ENCODE peak calls at places on chromosomes 16 and 17, in four cellular contexts. Y is effector memory CD4-positive, alpha-beta T cell; J is stomach; I is mammary epithelial cell. V is an unnamed sample. For H3K4me1, the result is how much of the 10 kb centered on the place peaks cover.

GRCh38 chr17:8125947-8126305 is 2.0 kb upstream of the HES7 start:
- DNase-seq in Y (no peak), J (no peak), I (peak), V (no peak)

GRCh38 chr16:17832738-17833137 is 362.0 kb upstream of the XYLT1 start:
- DNase-seq in Y (no peak), J (no peak), I (peak), V (no peak)

GRCh38 chr16:19330801-19331484 is 45.4 kb downstream of the CLEC19A start:
- DNase-seq in Y (no peak), J (peak), I (peak), V (no peak)

GRCh38 chr17:80498242-80498919 is 22.0 kb upstream of the NPTX1 start:
- DNase-seq in Y (no peak), J (no peak), I (no peak), V (no peak)

GRCh38 chr17:66441012-66441703 is 138.7 kb downstream of the PRKCA start:
- DNase-seq in Y (no peak), J (no peak), I (peak), V (peak)

GRCh38 chr17:45127583-45128300 is 4.6 kb downstream of the PLCD3 start:
- DNase-seq in Y (no peak), J (peak), I (peak), V (no peak)

GRCh38 chr16:69273009-69273408 is 38.1 kb upstream of the VPS4A start:
- DNase-seq in Y (no peak), J (no peak), I (no peak), V (no peak)

GRCh38 chr17:49887086-49887743 is 39.3 kb upstream of the TAC4 start:
- DNase-seq in Y (no peak), J (peak), I (peak), V (no peak)

GRCh38 chr17:7440113-7440822 is 956 bp downstream of the FGF11 start:
- DNase-seq in Y (no peak), J (peak), I (peak), V (no peak)

GRCh38 chr16:54174201-54174600 is 112.4 kb downstream of the IRX3 start:
- DNase-seq in Y (no peak), J (no peak), I (no peak), V (no peak)
- H3K4me1 ChIP-seq in Y (under half), J (under half), I (under half), V (under half)

GRCh38 chr16:84704253-84704652 is 4.5 kb downstream of the USP10 start:
- DNase-seq in Y (no peak), J (no peak), I (no peak), V (no peak)

GRCh38 chr16:84699147-84699711 is 571 bp upstream of the USP10 start:
- DNase-seq in Y (no peak), J (no peak), I (peak), V (no peak)

GRCh38 chr16:84703671-84704070 is 3.9 kb downstream of the USP10 start:
- DNase-seq in Y (no peak), J (no peak), I (no peak), V (no peak)

GRCh38 chr16:84699712-84700517 is at the start of gene USP10:
- DNase-seq in Y (peak), J (peak), I (peak), V (peak)

GRCh38 chr16:84700518-84701277 is 898 bp downstream of the USP10 start:
- DNase-seq in Y (peak), J (no peak), I (peak), V (peak)
- H3K4me1 ChIP-seq in Y (under half), J (under half), I (under half), V (under half)

GRCh38 chr16:66273036-66273435 is 93.5 kb upstream of the CDH5 start:
- DNase-seq in Y (no peak), J (no peak), I (no peak), V (no peak)

GRCh38 chr16:66269631-66270332 is 96.7 kb upstream of the CDH5 start:
- DNase-seq in Y (no peak), J (no peak), I (no peak), V (no peak)

GRCh38 chr16:66272461-66272860 is 94.0 kb upstream of the CDH5 start:
- DNase-seq in Y (no peak), J (no peak), I (no peak), V (no peak)

GRCh38 chr16:66271074-66272060 is 95.1 kb upstream of the CDH5 start:
- DNase-seq in Y (no peak), J (no peak), I (peak), V (no peak)

DNA sequence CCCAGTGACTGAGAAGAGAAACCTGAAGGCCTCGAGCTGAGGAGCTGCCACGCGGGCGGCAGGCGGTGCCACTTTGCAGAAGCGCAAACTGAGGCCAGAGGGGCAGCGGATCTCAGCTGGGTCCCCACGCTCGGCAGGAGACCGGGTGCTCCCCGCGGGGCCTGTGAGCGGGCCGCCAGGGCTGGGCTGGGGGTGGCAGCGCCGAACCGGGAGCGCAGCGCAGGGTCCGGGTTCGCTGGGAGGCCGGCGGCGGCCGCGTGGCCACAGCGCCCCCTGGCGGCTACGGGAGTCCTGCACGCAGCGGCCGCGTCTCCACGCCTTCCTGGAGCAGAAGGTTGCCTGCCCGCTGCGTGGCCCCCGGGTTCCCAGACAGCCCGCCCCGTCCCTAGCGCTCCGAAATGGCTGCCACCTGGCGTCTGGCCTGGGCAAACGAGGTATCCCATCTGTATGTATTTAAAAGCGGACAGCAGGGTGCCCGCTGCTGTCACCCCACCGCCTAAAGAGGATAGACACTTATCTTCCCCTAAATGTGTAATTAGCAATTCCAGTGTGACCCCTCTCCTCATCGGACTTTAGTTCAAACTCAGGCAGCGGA is 96.1 kb upstream of the CDH5 start:
- DNase-seq in Y (peak), J (peak), I (peak), V (peak)
- H3K4me1 ChIP-seq in Y (under half), J (under half), I (under half), V (under half)

DNA sequence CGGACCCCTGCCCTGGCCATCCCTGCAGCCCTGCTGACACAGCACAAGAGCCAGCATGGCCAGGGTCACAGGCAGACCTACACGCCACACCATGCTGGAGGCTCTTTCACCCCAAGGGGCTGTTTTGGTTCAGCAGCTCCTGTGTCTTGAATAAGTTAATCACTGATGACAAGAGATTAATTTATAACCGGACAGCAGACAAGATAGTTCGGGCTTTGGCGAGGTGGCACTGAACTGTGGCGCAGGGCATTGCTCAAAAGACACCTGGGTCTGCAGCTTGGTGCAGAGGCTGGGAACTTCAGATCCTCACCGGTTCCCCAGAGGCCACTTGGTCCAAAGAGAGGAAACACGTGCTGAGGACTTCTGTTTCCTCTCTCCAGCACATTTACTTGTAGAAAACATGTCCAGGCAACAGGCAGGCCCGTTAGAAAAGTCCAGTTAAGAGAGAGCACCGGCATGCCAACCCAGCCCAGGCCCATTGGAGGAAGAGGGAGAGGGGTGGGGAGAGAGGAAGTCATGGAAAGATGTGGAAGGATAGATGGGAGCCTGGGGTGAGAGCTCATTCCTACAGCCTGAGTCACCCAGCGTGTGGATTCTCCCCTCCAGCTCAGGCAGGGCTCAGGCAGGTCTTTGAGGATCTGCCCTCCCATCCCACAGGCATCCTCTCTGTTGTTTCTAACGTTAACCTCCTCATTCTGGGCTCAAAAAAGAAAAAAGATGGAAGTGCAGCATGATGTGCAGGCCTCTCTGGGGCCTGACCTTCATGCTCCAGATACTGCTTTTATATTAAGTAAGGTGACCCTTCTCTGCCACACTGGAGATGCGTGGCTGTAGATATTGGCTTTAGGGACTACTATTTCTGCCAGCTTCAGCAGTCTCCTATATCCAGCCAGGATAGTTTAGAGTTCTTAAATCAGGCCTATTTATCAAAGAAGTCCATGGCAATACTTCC is 80.0 kb upstream of the HNF1B start:
- DNase-seq in Y (no peak), J (no peak), I (peak), V (no peak)
- H3K4me1 ChIP-seq in Y (under half), J (under half), I (under half), V (under half)

DNA sequence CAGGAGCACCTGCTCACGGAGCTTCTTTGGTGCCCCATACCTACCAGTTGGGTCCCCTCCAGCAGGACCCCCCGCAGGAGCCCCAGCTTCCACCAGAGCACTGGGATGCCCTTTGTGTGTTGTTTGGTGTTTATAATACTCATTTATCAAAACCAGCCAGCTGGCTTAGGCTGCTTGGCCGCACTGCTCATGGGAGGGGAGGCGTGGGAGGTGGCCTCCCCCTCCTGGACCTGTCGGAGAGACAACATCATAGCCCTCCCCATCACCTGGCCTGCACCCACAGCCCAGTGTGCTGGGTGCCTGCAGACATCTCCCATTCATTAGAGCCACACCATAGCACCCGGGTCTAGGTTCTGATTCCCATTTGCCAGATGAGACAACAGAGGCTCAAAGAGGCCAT is 12.7 kb upstream of the MAP2K3 start:
- DNase-seq in Y (no peak), J (no peak), I (no peak), V (no peak)
- H3K4me1 ChIP-seq in Y (under half), J (under half), I (under half), V (under half)

GRCh38 chr17:75637143-75637538 is 3.9 kb downstream of the SMIM5 start:
- DNase-seq in Y (no peak), J (peak), I (no peak), V (no peak)

GRCh38 chr17:75639327-75639726 is 6.1 kb downstream of the SMIM5 start:
- DNase-seq in Y (no peak), J (no peak), I (no peak), V (no peak)

GRCh38 chr17:75638893-75639292 is 5.7 kb downstream of the SMIM5 start:
- DNase-seq in Y (no peak), J (no peak), I (no peak), V (no peak)

GRCh38 chr17:75636381-75637142 is 3.3 kb downstream of the SMIM5 start:
- DNase-seq in Y (no peak), J (peak), I (no peak), V (no peak)

DNA sequence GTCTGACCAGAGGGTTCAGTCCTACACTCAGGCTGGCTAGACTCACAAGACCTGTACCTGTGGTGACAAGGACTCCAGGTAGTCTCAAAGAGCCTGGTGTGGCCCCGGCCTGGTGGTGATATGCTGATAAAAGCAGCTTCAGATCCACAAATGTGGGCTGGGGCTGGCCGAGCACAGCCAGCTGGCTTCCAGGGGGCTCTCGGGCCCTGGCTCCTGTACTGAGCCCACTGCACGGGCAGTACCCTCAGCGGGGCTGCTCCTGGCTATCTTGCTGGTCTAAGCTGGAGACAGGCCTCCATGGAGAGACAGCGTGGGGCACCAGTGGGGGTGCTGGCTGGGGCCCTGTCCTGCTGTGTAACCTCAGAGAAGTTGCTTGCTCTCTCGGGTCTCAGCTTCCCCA is 4.3 kb downstream of the SMIM5 start:
- DNase-seq in Y (no peak), J (peak), I (no peak), V (no peak)
- H3K4me1 ChIP-seq in Y (under half), J (half or more), I (under half), V (under half)

GRCh38 chr17:83136931-83137330 is 57.5 kb downstream of the METRNL start:
- DNase-seq in Y (no peak), J (no peak), I (no peak), V (no peak)
- H3K4me1 ChIP-seq in Y (under half), J (under half), I (under half), V (under half)

GRCh38 chr17:41935641-41936040 is 5.2 kb downstream of the ODAD4 start:
- DNase-seq in Y (no peak), J (no peak), I (peak), V (no peak)
- H3K4me1 ChIP-seq in Y (under half), J (under half), I (under half), V (under half)

GRCh38 chr17:31488264-31488981 is 96.9 kb downstream of the RAB11FIP4 start:
- DNase-seq in Y (no peak), J (peak), I (peak), V (peak)

GRCh38 chr17:31488982-31489294 is 97.5 kb downstream of the RAB11FIP4 start:
- DNase-seq in Y (no peak), J (peak), I (no peak), V (peak)

GRCh38 chr17:31490019-31490383 is 98.5 kb downstream of the RAB11FIP4 start:
- DNase-seq in Y (no peak), J (no peak), I (no peak), V (no peak)

GRCh38 chr17:31487648-31488263 is 96.3 kb downstream of the RAB11FIP4 start:
- DNase-seq in Y (peak), J (peak), I (peak), V (peak)

GRCh38 chr17:31489295-31490018 is 98.0 kb downstream of the RAB11FIP4 start:
- DNase-seq in Y (no peak), J (peak), I (no peak), V (no peak)
- H3K4me1 ChIP-seq in Y (half or more), J (half or more), I (under half), V (under half)

GRCh38 chr16:53899471-53899870 is 195.5 kb downstream of the FTO start:
- DNase-seq in Y (no peak), J (no peak), I (no peak), V (no peak)
- H3K4me1 ChIP-seq in Y (under half), J (under half), I (under half), V (under half)